ENCODE peak calls at places on chromosomes 1 and 21, in five cellular contexts. One of them, this sample, is unnamed.

GRCh38 chr1:27637052-27637451 is 2.1 kb upstream of the FGR start:
- DNase-seq in NT2/D1: no peak
- DNase-seq in CD8-positive, alpha-beta T cell: no peak
- DNase-seq in effector memory CD4-positive, alpha-beta T cell: no peak
- DNase-seq in stomach: no peak
- DNase-seq in this sample: no peak

GRCh38 chr1:175274368-175274767 is 81.8 kb upstream of the KIAA0040 start:
- DNase-seq in NT2/D1: no peak
- DNase-seq in CD8-positive, alpha-beta T cell: no peak
- DNase-seq in effector memory CD4-positive, alpha-beta T cell: no peak
- DNase-seq in stomach: no peak
- DNase-seq in this sample: no peak

GRCh38 chr1:101235696-101236545 is 898 bp upstream of the S1PR1 start:
- DNase-seq in NT2/D1: no peak
- DNase-seq in CD8-positive, alpha-beta T cell: peak; percentile 82
- DNase-seq in effector memory CD4-positive, alpha-beta T cell: peak; percentile 66
- DNase-seq in stomach: peak; percentile 35
- DNase-seq in this sample: no peak

GRCh38 chr1:218164930-218165686 is 120.0 kb upstream of the RRP15 start:
- DNase-seq in NT2/D1: peak; percentile 60
- DNase-seq in CD8-positive, alpha-beta T cell: no peak
- DNase-seq in effector memory CD4-positive, alpha-beta T cell: no peak
- DNase-seq in stomach: no peak
- DNase-seq in this sample: no peak

GRCh38 chr1:91428182-91428798 is 23.7 kb upstream of the HFM1 start:
- DNase-seq in NT2/D1: peak; percentile 38
- DNase-seq in CD8-positive, alpha-beta T cell: no peak
- DNase-seq in effector memory CD4-positive, alpha-beta T cell: no peak
- DNase-seq in stomach: no peak
- DNase-seq in this sample: no peak

GRCh38 chr21:34197561-34197960 is 124.2 kb downstream of the MRPS6 start:
- DNase-seq in NT2/D1: no peak
- DNase-seq in CD8-positive, alpha-beta T cell: no peak
- DNase-seq in effector memory CD4-positive, alpha-beta T cell: no peak
- DNase-seq in stomach: no peak
- DNase-seq in this sample: no peak

GRCh38 chr1:2407166-2407990 is 5.0 kb downstream of the PEX10 start:
- DNase-seq in NT2/D1: no peak
- DNase-seq in CD8-positive, alpha-beta T cell: no peak
- DNase-seq in effector memory CD4-positive, alpha-beta T cell: no peak
- DNase-seq in stomach: no peak
- DNase-seq in this sample: no peak

GRCh38 chr1:225651376-225651871 is 1.5 kb downstream of the ENAH start:
- DNase-seq in NT2/D1: no peak
- DNase-seq in CD8-positive, alpha-beta T cell: no peak
- DNase-seq in effector memory CD4-positive, alpha-beta T cell: no peak
- DNase-seq in stomach: no peak
- DNase-seq in this sample: no peak

GRCh38 chr1:91120915-91121314 is 99.1 kb upstream of the ZNF644 start:
- DNase-seq in NT2/D1: no peak
- DNase-seq in CD8-positive, alpha-beta T cell: no peak
- DNase-seq in effector memory CD4-positive, alpha-beta T cell: no peak
- DNase-seq in stomach: no peak
- DNase-seq in this sample: no peak

GRCh38 chr1:44421374-44422028 is 16.4 kb downstream of the RNF220 start:
- DNase-seq in NT2/D1: no peak
- DNase-seq in CD8-positive, alpha-beta T cell: no peak
- DNase-seq in effector memory CD4-positive, alpha-beta T cell: no peak
- DNase-seq in stomach: no peak
- DNase-seq in this sample: no peak

GRCh38 chr1:26083246-26083645 is 15.8 kb upstream of the TRIM63 start:
- DNase-seq in NT2/D1: no peak
- DNase-seq in CD8-positive, alpha-beta T cell: no peak
- DNase-seq in effector memory CD4-positive, alpha-beta T cell: no peak
- DNase-seq in stomach: no peak
- DNase-seq in this sample: no peak

GRCh38 chr1:101438359-101438758 is 201.5 kb downstream of the S1PR1 start:
- DNase-seq in NT2/D1: no peak
- DNase-seq in CD8-positive, alpha-beta T cell: no peak
- DNase-seq in effector memory CD4-positive, alpha-beta T cell: no peak
- DNase-seq in stomach: no peak
- DNase-seq in this sample: no peak

GRCh38 chr1:19164274-19165015 is 45.6 kb downstream of the UBR4 start:
- DNase-seq in NT2/D1: no peak
- DNase-seq in CD8-positive, alpha-beta T cell: no peak
- DNase-seq in effector memory CD4-positive, alpha-beta T cell: no peak
- DNase-seq in stomach: no peak
- DNase-seq in this sample: no peak

GRCh38 chr21:46079357-46080170 is 18.3 kb upstream of the COL6A2 start:
- DNase-seq in NT2/D1: no peak
- DNase-seq in CD8-positive, alpha-beta T cell: peak; percentile 35
- DNase-seq in effector memory CD4-positive, alpha-beta T cell: no peak
- DNase-seq in stomach: peak; percentile 24
- DNase-seq in this sample: no peak

GRCh38 chr1:236522937-236523703 is 662 bp upstream of the LGALS8 start:
- DNase-seq in NT2/D1: no peak
- DNase-seq in CD8-positive, alpha-beta T cell: peak; percentile 50
- DNase-seq in effector memory CD4-positive, alpha-beta T cell: no peak
- DNase-seq in stomach: peak; percentile 41
- DNase-seq in this sample: no peak

GRCh38 chr1:236185687-236186086 is 43.3 kb downstream of the GPR137B start:
- DNase-seq in NT2/D1: no peak
- DNase-seq in CD8-positive, alpha-beta T cell: no peak
- DNase-seq in effector memory CD4-positive, alpha-beta T cell: no peak
- DNase-seq in stomach: no peak
- DNase-seq in this sample: no peak

GRCh38 chr1:88983791-88984552 is 8.5 kb downstream of the KYAT3 start:
- DNase-seq in NT2/D1: no peak
- DNase-seq in CD8-positive, alpha-beta T cell: no peak
- DNase-seq in effector memory CD4-positive, alpha-beta T cell: peak; percentile 15
- DNase-seq in stomach: no peak
- DNase-seq in this sample: no peak

GRCh38 chr21:28851645-28852044 is 141.0 kb downstream of the LTN1 start:
- DNase-seq in NT2/D1: no peak
- DNase-seq in CD8-positive, alpha-beta T cell: no peak
- DNase-seq in effector memory CD4-positive, alpha-beta T cell: no peak
- DNase-seq in stomach: no peak
- DNase-seq in this sample: no peak

GRCh38 chr1:154759196-154759595 is 110.9 kb downstream of the KCNN3 start:
- DNase-seq in NT2/D1: no peak
- DNase-seq in CD8-positive, alpha-beta T cell: peak; percentile 60
- DNase-seq in effector memory CD4-positive, alpha-beta T cell: no peak
- DNase-seq in stomach: peak; percentile 14
- DNase-seq in this sample: no peak

GRCh38 chr1:40530735-40531380 is 579 bp upstream of the ZNF684 start:
- DNase-seq in NT2/D1: no peak
- DNase-seq in CD8-positive, alpha-beta T cell: no peak
- DNase-seq in effector memory CD4-positive, alpha-beta T cell: no peak
- DNase-seq in stomach: no peak
- DNase-seq in this sample: no peak

GRCh38 chr1:18868354-18868753 is 8.9 kb upstream of the TAS1R2 start:
- DNase-seq in NT2/D1: no peak
- DNase-seq in CD8-positive, alpha-beta T cell: no peak
- DNase-seq in effector memory CD4-positive, alpha-beta T cell: no peak
- DNase-seq in stomach: no peak
- DNase-seq in this sample: no peak

GRCh38 chr1:239914827-239915231 is 176.9 kb upstream of the FMN2 start:
- DNase-seq in NT2/D1: no peak
- DNase-seq in CD8-positive, alpha-beta T cell: no peak
- DNase-seq in effector memory CD4-positive, alpha-beta T cell: no peak
- DNase-seq in stomach: no peak
- DNase-seq in this sample: no peak

GRCh38 chr1:41423511-41424191 is 60.8 kb downstream of the EDN2 start:
- DNase-seq in NT2/D1: no peak
- DNase-seq in CD8-positive, alpha-beta T cell: no peak
- DNase-seq in effector memory CD4-positive, alpha-beta T cell: no peak
- DNase-seq in stomach: no peak
- DNase-seq in this sample: no peak

GRCh38 chr1:218345673-218346390 is 696 bp downstream of the TGFB2 start:
- DNase-seq in NT2/D1: no peak
- DNase-seq in CD8-positive, alpha-beta T cell: no peak
- DNase-seq in effector memory CD4-positive, alpha-beta T cell: no peak
- DNase-seq in stomach: peak; percentile 53
- DNase-seq in this sample: no peak

GRCh38 chr1:241603626-241604337 is 36.4 kb downstream of the CHML start:
- DNase-seq in NT2/D1: no peak
- DNase-seq in CD8-positive, alpha-beta T cell: no peak
- DNase-seq in effector memory CD4-positive, alpha-beta T cell: no peak
- DNase-seq in stomach: no peak
- DNase-seq in this sample: no peak

GRCh38 chr1:208159542-208160258 is 84.5 kb downstream of the PLXNA2 start:
- DNase-seq in NT2/D1: no peak
- DNase-seq in CD8-positive, alpha-beta T cell: no peak
- DNase-seq in effector memory CD4-positive, alpha-beta T cell: no peak
- DNase-seq in stomach: peak; percentile 53
- DNase-seq in this sample: no peak

GRCh38 chr21:42784896-42785451 is 94.4 kb downstream of the WDR4 start:
- DNase-seq in NT2/D1: no peak
- DNase-seq in CD8-positive, alpha-beta T cell: no peak
- DNase-seq in effector memory CD4-positive, alpha-beta T cell: no peak
- DNase-seq in stomach: no peak
- DNase-seq in this sample: no peak

GRCh38 chr21:42785666-42786427 is 93.5 kb downstream of the WDR4 start:
- DNase-seq in NT2/D1: no peak
- DNase-seq in CD8-positive, alpha-beta T cell: no peak
- DNase-seq in effector memory CD4-positive, alpha-beta T cell: no peak
- DNase-seq in stomach: no peak
- DNase-seq in this sample: no peak

GRCh38 chr21:42782723-42783247 is 96.6 kb downstream of the WDR4 start:
- DNase-seq in NT2/D1: no peak
- DNase-seq in CD8-positive, alpha-beta T cell: no peak
- DNase-seq in effector memory CD4-positive, alpha-beta T cell: no peak
- DNase-seq in stomach: no peak
- DNase-seq in this sample: no peak

GRCh38 chr21:42781981-42782722 is 97.2 kb downstream of the WDR4 start:
- DNase-seq in NT2/D1: peak; percentile 32
- DNase-seq in CD8-positive, alpha-beta T cell: no peak
- DNase-seq in effector memory CD4-positive, alpha-beta T cell: no peak
- DNase-seq in stomach: peak; percentile 33
- DNase-seq in this sample: no peak

GRCh38 chr21:42784276-42784675 is 95.1 kb downstream of the WDR4 start:
- DNase-seq in NT2/D1: no peak
- DNase-seq in CD8-positive, alpha-beta T cell: no peak
- DNase-seq in effector memory CD4-positive, alpha-beta T cell: no peak
- DNase-seq in stomach: peak; percentile 40
- DNase-seq in this sample: no peak
- H3K27me3 ChIP-seq in NT2/D1: no peaks in the 10 kb centered on the region
- H3K27me3 ChIP-seq in CD8-positive, alpha-beta T cell: no peaks in the 10 kb centered on the region
- H3K27me3 ChIP-seq in effector memory CD4-positive, alpha-beta T cell: no peaks in the 10 kb centered on the region
- H3K27me3 ChIP-seq in stomach: no peaks in the 10 kb centered on the region
- H3K27me3 ChIP-seq in this sample: no peaks in the 10 kb centered on the region

DNA sequence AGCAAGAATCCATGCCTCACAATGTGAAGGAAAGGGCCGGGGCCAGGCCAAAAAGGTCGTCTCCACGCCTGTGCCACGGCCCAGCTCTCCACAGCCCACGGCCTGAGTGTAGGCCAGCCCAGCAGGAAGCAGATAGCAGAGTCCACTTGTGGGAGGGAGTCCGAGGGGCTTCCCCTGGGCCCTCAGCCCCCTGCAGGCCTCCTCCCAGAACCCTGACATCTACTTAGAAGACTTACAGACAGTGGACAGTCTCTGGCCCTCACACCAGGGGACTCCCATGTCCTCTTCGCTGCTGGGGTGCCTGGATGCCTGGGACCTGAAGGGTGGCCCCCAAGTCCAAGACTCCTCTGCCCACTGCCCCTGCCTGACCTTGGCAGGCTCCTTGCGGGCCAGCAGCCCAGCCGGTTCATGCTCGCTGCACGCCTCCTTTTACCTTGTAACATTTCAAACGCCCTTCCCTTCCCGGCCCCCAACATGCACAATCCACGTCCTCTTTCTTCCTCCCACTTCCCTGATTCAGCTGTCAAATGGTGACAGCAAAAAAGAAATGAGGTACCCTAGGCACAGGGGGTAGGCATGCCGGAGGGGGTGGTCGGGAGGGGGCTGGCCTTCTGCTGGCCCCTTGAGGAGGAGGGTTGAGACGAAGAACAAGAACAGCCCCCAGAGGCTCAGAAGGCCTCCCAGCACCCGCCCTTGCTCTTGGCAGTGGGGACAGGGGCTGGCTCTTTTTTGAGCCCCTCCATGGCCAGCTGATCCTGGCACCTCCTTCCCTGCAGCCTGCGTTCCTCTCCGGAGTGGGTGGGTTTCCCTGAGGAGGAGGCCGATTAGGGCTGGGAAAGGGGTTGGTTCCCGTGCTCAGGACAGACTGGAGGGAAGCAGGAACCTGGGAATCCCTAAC is 998 bp upstream of the PTPN7 start:
- DNase-seq in NT2/D1: no peak
- DNase-seq in CD8-positive, alpha-beta T cell: no peak
- DNase-seq in effector memory CD4-positive, alpha-beta T cell: no peak
- DNase-seq in stomach: no peak
- DNase-seq in this sample: no peak
- H3K4me3 ChIP-seq in NT2/D1: no peak overlapping the region
- H3K4me3 ChIP-seq in CD8-positive, alpha-beta T cell: peak overlapping the region; percentile 66
- H3K4me3 ChIP-seq in effector memory CD4-positive, alpha-beta T cell: peak overlapping the region; percentile 65
- H3K4me3 ChIP-seq in stomach: no peak overlapping the region
- H3K4me3 ChIP-seq in this sample: no peak overlapping the region

DNA sequence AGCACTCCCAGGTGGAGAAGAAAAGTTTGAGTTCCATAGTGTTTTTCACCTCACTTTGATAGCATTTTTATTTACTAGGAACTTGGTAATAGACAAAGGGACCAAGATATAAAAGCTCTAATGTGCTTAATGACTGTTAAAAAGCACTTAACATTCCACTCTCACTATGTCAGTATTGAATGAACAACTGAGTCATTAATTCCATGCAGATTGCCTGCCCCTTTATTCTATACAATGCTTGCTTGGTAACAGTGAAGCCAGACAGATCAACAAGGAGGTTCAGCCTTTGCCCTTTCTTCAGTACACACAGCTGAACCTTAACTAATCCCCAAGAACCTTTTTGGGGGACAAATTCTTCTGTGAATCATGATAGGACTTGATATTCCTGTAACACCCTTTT is 425.5 kb downstream of the NUF2 start:
- DNase-seq in NT2/D1: peak; percentile 55
- DNase-seq in CD8-positive, alpha-beta T cell: no peak
- DNase-seq in effector memory CD4-positive, alpha-beta T cell: no peak
- DNase-seq in stomach: no peak
- DNase-seq in this sample: no peak
- H3K9me3 ChIP-seq in NT2/D1: no peaks in the 10 kb centered on the region
- H3K9me3 ChIP-seq in CD8-positive, alpha-beta T cell: no peaks in the 10 kb centered on the region
- H3K9me3 ChIP-seq in effector memory CD4-positive, alpha-beta T cell: no peaks in the 10 kb centered on the region
- H3K9me3 ChIP-seq in stomach: no peaks in the 10 kb centered on the region
- H3K9me3 ChIP-seq in this sample: peaks cover 14% of the 10 kb centered on the region

GRCh38 chr1:64474639-64475038 is 4.7 kb downstream of the CACHD1 start:
- DNase-seq in NT2/D1: no peak
- DNase-seq in CD8-positive, alpha-beta T cell: no peak
- DNase-seq in effector memory CD4-positive, alpha-beta T cell: no peak
- DNase-seq in stomach: peak; percentile 91
- DNase-seq in this sample: no peak

GRCh38 chr1:64474133-64474532 is 4.2 kb downstream of the CACHD1 start:
- DNase-seq in NT2/D1: no peak
- DNase-seq in CD8-positive, alpha-beta T cell: no peak
- DNase-seq in effector memory CD4-positive, alpha-beta T cell: no peak
- DNase-seq in stomach: no peak
- DNase-seq in this sample: no peak

GRCh38 chr1:64472805-64473204 is 2.9 kb downstream of the CACHD1 start:
- DNase-seq in NT2/D1: peak; percentile 100
- DNase-seq in CD8-positive, alpha-beta T cell: no peak
- DNase-seq in effector memory CD4-positive, alpha-beta T cell: no peak
- DNase-seq in stomach: no peak
- DNase-seq in this sample: no peak

GRCh38 chr1:64471724-64472276 is 1.9 kb downstream of the CACHD1 start:
- DNase-seq in NT2/D1: no peak
- DNase-seq in CD8-positive, alpha-beta T cell: no peak
- DNase-seq in effector memory CD4-positive, alpha-beta T cell: no peak
- DNase-seq in stomach: no peak
- DNase-seq in this sample: no peak

GRCh38 chr1:64473367-64473766 is 3.4 kb downstream of the CACHD1 start:
- DNase-seq in NT2/D1: no peak
- DNase-seq in CD8-positive, alpha-beta T cell: no peak
- DNase-seq in effector memory CD4-positive, alpha-beta T cell: no peak
- DNase-seq in stomach: no peak
- DNase-seq in this sample: no peak
- H3K27me3 ChIP-seq in NT2/D1: peaks cover 14% of the 10 kb centered on the region
- H3K27me3 ChIP-seq in CD8-positive, alpha-beta T cell: no peaks in the 10 kb centered on the region
- H3K27me3 ChIP-seq in effector memory CD4-positive, alpha-beta T cell: peaks cover 16% of the 10 kb centered on the region
- H3K27me3 ChIP-seq in stomach: no peaks in the 10 kb centered on the region
- H3K27me3 ChIP-seq in this sample: no peaks in the 10 kb centered on the region